ENCODE peak calls at places on chromosomes 2 and 18, in six cellular contexts. One of them, this sample, is unnamed.
A peak's percentile ranks its signal among the peaks of the same experiment; 100 is the strongest.

GRCh38 chr18:57738078-57738477 is 65.0 kb downstream of the ATP8B1 start:
- DNase-seq in GDM1: no peak
- DNase-seq in kidney glomerular epithelial cell: no peak
- DNase-seq in neural crest cell: no peak
- DNase-seq in NCI-H510A treated with DMSO at 0.1 percent for 48 hours: no peak
- DNase-seq in NCI-H2081 treated with DMSO at 0.1 percent for 48 hours: no peak
- DNase-seq in this sample: no peak

GRCh38 chr2:63993871-63994270 is 25.4 kb downstream of the VPS54 start:
- DNase-seq in GDM1: no peak
- DNase-seq in kidney glomerular epithelial cell: no peak
- DNase-seq in neural crest cell: no peak
- DNase-seq in NCI-H510A treated with DMSO at 0.1 percent for 48 hours: no peak
- DNase-seq in NCI-H2081 treated with DMSO at 0.1 percent for 48 hours: no peak
- DNase-seq in this sample: no peak

GRCh38 chr2:64454316-64455030 is 511 bp downstream of the LGALSL start:
- DNase-seq in GDM1: no peak
- DNase-seq in kidney glomerular epithelial cell: peak; percentile 57
- DNase-seq in neural crest cell: peak; percentile 42
- DNase-seq in NCI-H510A treated with DMSO at 0.1 percent for 48 hours: peak; percentile 84
- DNase-seq in NCI-H2081 treated with DMSO at 0.1 percent for 48 hours: no peak
- DNase-seq in this sample: no peak

GRCh38 chr18:2218101-2218500 is 353.2 kb downstream of the METTL4 start:
- DNase-seq in GDM1: no peak
- DNase-seq in kidney glomerular epithelial cell: no peak
- DNase-seq in neural crest cell: no peak
- DNase-seq in NCI-H510A treated with DMSO at 0.1 percent for 48 hours: no peak
- DNase-seq in NCI-H2081 treated with DMSO at 0.1 percent for 48 hours: no peak
- DNase-seq in this sample: no peak

GRCh38 chr2:135903650-135904049 is 27.4 kb upstream of the MCM6 start:
- DNase-seq in GDM1: no peak
- DNase-seq in kidney glomerular epithelial cell: no peak
- DNase-seq in neural crest cell: no peak
- DNase-seq in NCI-H510A treated with DMSO at 0.1 percent for 48 hours: no peak
- DNase-seq in NCI-H2081 treated with DMSO at 0.1 percent for 48 hours: no peak
- DNase-seq in this sample: no peak

GRCh38 chr2:184554736-184555135 is 43.6 kb upstream of the ZNF804A start:
- DNase-seq in GDM1: no peak
- DNase-seq in kidney glomerular epithelial cell: peak; percentile 6
- DNase-seq in neural crest cell: no peak
- DNase-seq in NCI-H510A treated with DMSO at 0.1 percent for 48 hours: no peak
- DNase-seq in NCI-H2081 treated with DMSO at 0.1 percent for 48 hours: no peak
- DNase-seq in this sample: peak; percentile 41

GRCh38 chr2:27857417-27858172 is 32.6 kb downstream of the RBKS start:
- DNase-seq in GDM1: no peak
- DNase-seq in kidney glomerular epithelial cell: peak; percentile 73
- DNase-seq in neural crest cell: no peak
- DNase-seq in NCI-H510A treated with DMSO at 0.1 percent for 48 hours: no peak
- DNase-seq in NCI-H2081 treated with DMSO at 0.1 percent for 48 hours: no peak
- DNase-seq in this sample: peak; percentile 99

GRCh38 chr2:68643011-68643873 is at the start of gene PROKR1:
- DNase-seq in GDM1: no peak
- DNase-seq in kidney glomerular epithelial cell: no peak
- DNase-seq in neural crest cell: peak; percentile 32
- DNase-seq in NCI-H510A treated with DMSO at 0.1 percent for 48 hours: peak; percentile 41
- DNase-seq in NCI-H2081 treated with DMSO at 0.1 percent for 48 hours: no peak
- DNase-seq in this sample: no peak

GRCh38 chr2:203361922-203362321 is 33.7 kb downstream of the ABI2 start:
- DNase-seq in GDM1: no peak
- DNase-seq in kidney glomerular epithelial cell: no peak
- DNase-seq in neural crest cell: no peak
- DNase-seq in NCI-H510A treated with DMSO at 0.1 percent for 48 hours: no peak
- DNase-seq in NCI-H2081 treated with DMSO at 0.1 percent for 48 hours: no peak
- DNase-seq in this sample: no peak

GRCh38 chr2:228079194-228079593 is 102.3 kb downstream of the SPHKAP start:
- DNase-seq in GDM1: no peak
- DNase-seq in kidney glomerular epithelial cell: no peak
- DNase-seq in neural crest cell: no peak
- DNase-seq in NCI-H510A treated with DMSO at 0.1 percent for 48 hours: no peak
- DNase-seq in NCI-H2081 treated with DMSO at 0.1 percent for 48 hours: no peak
- DNase-seq in this sample: no peak

GRCh38 chr2:208101716-208102631 is 22.4 kb downstream of the CRYGD start:
- DNase-seq in GDM1: no peak
- DNase-seq in kidney glomerular epithelial cell: peak; percentile 16
- DNase-seq in neural crest cell: no peak
- DNase-seq in NCI-H510A treated with DMSO at 0.1 percent for 48 hours: peak; percentile 71
- DNase-seq in NCI-H2081 treated with DMSO at 0.1 percent for 48 hours: no peak
- DNase-seq in this sample: peak; percentile 61

GRCh38 chr2:65722028-65722427 is 289.6 kb upstream of the SPRED2 start:
- DNase-seq in GDM1: no peak
- DNase-seq in kidney glomerular epithelial cell: peak; percentile 24
- DNase-seq in neural crest cell: peak; percentile 42
- DNase-seq in NCI-H510A treated with DMSO at 0.1 percent for 48 hours: no peak
- DNase-seq in NCI-H2081 treated with DMSO at 0.1 percent for 48 hours: no peak
- DNase-seq in this sample: no peak

GRCh38 chr18:79540161-79540913 is 139.3 kb upstream of the CTDP1 start:
- DNase-seq in GDM1: no peak
- DNase-seq in kidney glomerular epithelial cell: no peak
- DNase-seq in neural crest cell: no peak
- DNase-seq in NCI-H510A treated with DMSO at 0.1 percent for 48 hours: no peak
- DNase-seq in NCI-H2081 treated with DMSO at 0.1 percent for 48 hours: no peak
- DNase-seq in this sample: no peak

GRCh38 chr2:219912530-219912929 is 285.1 kb downstream of the SLC4A3 start:
- DNase-seq in GDM1: no peak
- DNase-seq in kidney glomerular epithelial cell: peak; percentile 22
- DNase-seq in neural crest cell: no peak
- DNase-seq in NCI-H510A treated with DMSO at 0.1 percent for 48 hours: no peak
- DNase-seq in NCI-H2081 treated with DMSO at 0.1 percent for 48 hours: no peak
- DNase-seq in this sample: peak; percentile 36

GRCh38 chr2:163264376-163264775 is 425.8 kb upstream of the KCNH7 start:
- DNase-seq in GDM1: no peak
- DNase-seq in kidney glomerular epithelial cell: peak; percentile 51
- DNase-seq in neural crest cell: no peak
- DNase-seq in NCI-H510A treated with DMSO at 0.1 percent for 48 hours: no peak
- DNase-seq in NCI-H2081 treated with DMSO at 0.1 percent for 48 hours: no peak
- DNase-seq in this sample: peak; percentile 28

GRCh38 chr2:212022966-212023365 is 515.6 kb downstream of the ERBB4 start:
- DNase-seq in GDM1: no peak
- DNase-seq in kidney glomerular epithelial cell: no peak
- DNase-seq in neural crest cell: no peak
- DNase-seq in NCI-H510A treated with DMSO at 0.1 percent for 48 hours: no peak
- DNase-seq in NCI-H2081 treated with DMSO at 0.1 percent for 48 hours: no peak
- DNase-seq in this sample: no peak

GRCh38 chr2:186771395-186771794 is 77.5 kb downstream of the FAM171B start:
- DNase-seq in GDM1: no peak
- DNase-seq in kidney glomerular epithelial cell: no peak
- DNase-seq in neural crest cell: no peak
- DNase-seq in NCI-H510A treated with DMSO at 0.1 percent for 48 hours: no peak
- DNase-seq in NCI-H2081 treated with DMSO at 0.1 percent for 48 hours: no peak
- DNase-seq in this sample: peak; percentile 60

GRCh38 chr18:33159151-33159550 is 281.4 kb downstream of the CCDC178 start:
- DNase-seq in GDM1: no peak
- DNase-seq in kidney glomerular epithelial cell: no peak
- DNase-seq in neural crest cell: no peak
- DNase-seq in NCI-H510A treated with DMSO at 0.1 percent for 48 hours: no peak
- DNase-seq in NCI-H2081 treated with DMSO at 0.1 percent for 48 hours: no peak
- DNase-seq in this sample: no peak

GRCh38 chr2:2933421-2933820 is 444.2 kb downstream of the EIPR1 start:
- DNase-seq in GDM1: no peak
- DNase-seq in kidney glomerular epithelial cell: no peak
- DNase-seq in neural crest cell: peak; percentile 44
- DNase-seq in NCI-H510A treated with DMSO at 0.1 percent for 48 hours: no peak
- DNase-seq in NCI-H2081 treated with DMSO at 0.1 percent for 48 hours: no peak
- DNase-seq in this sample: no peak

GRCh38 chr2:167249197-167249596 is 360.9 kb downstream of the XIRP2 start:
- DNase-seq in GDM1: no peak
- DNase-seq in kidney glomerular epithelial cell: no peak
- DNase-seq in neural crest cell: no peak
- DNase-seq in NCI-H510A treated with DMSO at 0.1 percent for 48 hours: no peak
- DNase-seq in NCI-H2081 treated with DMSO at 0.1 percent for 48 hours: no peak
- DNase-seq in this sample: peak; percentile 3

GRCh38 chr2:134679740-134680139 is 39.1 kb downstream of the TMEM163 start:
- DNase-seq in GDM1: peak; percentile 63
- DNase-seq in kidney glomerular epithelial cell: no peak
- DNase-seq in neural crest cell: no peak
- DNase-seq in NCI-H510A treated with DMSO at 0.1 percent for 48 hours: no peak
- DNase-seq in NCI-H2081 treated with DMSO at 0.1 percent for 48 hours: no peak
- DNase-seq in this sample: no peak

GRCh38 chr2:193841389-193842150 is 1646.8 kb upstream of the TMEFF2 start:
- DNase-seq in GDM1: no peak
- DNase-seq in kidney glomerular epithelial cell: no peak
- DNase-seq in neural crest cell: no peak
- DNase-seq in NCI-H510A treated with DMSO at 0.1 percent for 48 hours: no peak
- DNase-seq in NCI-H2081 treated with DMSO at 0.1 percent for 48 hours: no peak
- DNase-seq in this sample: no peak

GRCh38 chr18:22703883-22704626 is 229.1 kb upstream of the RBBP8 start:
- DNase-seq in GDM1: no peak
- DNase-seq in kidney glomerular epithelial cell: peak; percentile 72
- DNase-seq in neural crest cell: peak; percentile 4
- DNase-seq in NCI-H510A treated with DMSO at 0.1 percent for 48 hours: no peak
- DNase-seq in NCI-H2081 treated with DMSO at 0.1 percent for 48 hours: peak; percentile 0
- DNase-seq in this sample: peak; percentile 66

GRCh38 chr2:234483568-234484251 is 13.2 kb downstream of the ARL4C start:
- DNase-seq in GDM1: no peak
- DNase-seq in kidney glomerular epithelial cell: no peak
- DNase-seq in neural crest cell: no peak
- DNase-seq in NCI-H510A treated with DMSO at 0.1 percent for 48 hours: no peak
- DNase-seq in NCI-H2081 treated with DMSO at 0.1 percent for 48 hours: no peak
- DNase-seq in this sample: peak; percentile 33

GRCh38 chr2:239201884-239202283 is 198.9 kb downstream of the HDAC4 start:
- DNase-seq in GDM1: no peak
- DNase-seq in kidney glomerular epithelial cell: no peak
- DNase-seq in neural crest cell: no peak
- DNase-seq in NCI-H510A treated with DMSO at 0.1 percent for 48 hours: no peak
- DNase-seq in NCI-H2081 treated with DMSO at 0.1 percent for 48 hours: no peak
- DNase-seq in this sample: no peak

GRCh38 chr2:98382739-98383138 is 36.5 kb downstream of the CNGA3 start:
- DNase-seq in GDM1: no peak
- DNase-seq in kidney glomerular epithelial cell: no peak
- DNase-seq in neural crest cell: no peak
- DNase-seq in NCI-H510A treated with DMSO at 0.1 percent for 48 hours: no peak
- DNase-seq in NCI-H2081 treated with DMSO at 0.1 percent for 48 hours: no peak
- DNase-seq in this sample: no peak

GRCh38 chr2:63344575-63345284 is 243.5 kb downstream of the WDPCP start:
- DNase-seq in GDM1: no peak
- DNase-seq in kidney glomerular epithelial cell: no peak
- DNase-seq in neural crest cell: no peak
- DNase-seq in NCI-H510A treated with DMSO at 0.1 percent for 48 hours: no peak
- DNase-seq in NCI-H2081 treated with DMSO at 0.1 percent for 48 hours: no peak
- DNase-seq in this sample: no peak

GRCh38 chr2:101401316-101401660 is 14.0 kb upstream of the CREG2 start:
- DNase-seq in GDM1: peak; percentile 29
- DNase-seq in kidney glomerular epithelial cell: no peak
- DNase-seq in neural crest cell: no peak
- DNase-seq in NCI-H510A treated with DMSO at 0.1 percent for 48 hours: no peak
- DNase-seq in NCI-H2081 treated with DMSO at 0.1 percent for 48 hours: no peak
- DNase-seq in this sample: peak; percentile 54

GRCh38 chr2:152415811-152416210 is 80.8 kb downstream of the FMNL2 start:
- DNase-seq in GDM1: no peak
- DNase-seq in kidney glomerular epithelial cell: no peak
- DNase-seq in neural crest cell: no peak
- DNase-seq in NCI-H510A treated with DMSO at 0.1 percent for 48 hours: no peak
- DNase-seq in NCI-H2081 treated with DMSO at 0.1 percent for 48 hours: no peak
- DNase-seq in this sample: no peak

GRCh38 chr2:181998045-181998444 is 12.4 kb downstream of the PPP1R1C start:
- DNase-seq in GDM1: no peak
- DNase-seq in kidney glomerular epithelial cell: peak; percentile 4
- DNase-seq in neural crest cell: no peak
- DNase-seq in NCI-H510A treated with DMSO at 0.1 percent for 48 hours: no peak
- DNase-seq in NCI-H2081 treated with DMSO at 0.1 percent for 48 hours: peak; percentile 93
- DNase-seq in this sample: no peak

GRCh38 chr2:63186331-63186730 is 135.7 kb downstream of the OTX1 start:
- DNase-seq in GDM1: no peak
- DNase-seq in kidney glomerular epithelial cell: no peak
- DNase-seq in neural crest cell: no peak
- DNase-seq in NCI-H510A treated with DMSO at 0.1 percent for 48 hours: no peak
- DNase-seq in NCI-H2081 treated with DMSO at 0.1 percent for 48 hours: no peak
- DNase-seq in this sample: peak; percentile 3

GRCh38 chr2:169476459-169476858 is 2.8 kb upstream of the BBS5 start:
- DNase-seq in GDM1: no peak
- DNase-seq in kidney glomerular epithelial cell: no peak
- DNase-seq in neural crest cell: no peak
- DNase-seq in NCI-H510A treated with DMSO at 0.1 percent for 48 hours: no peak
- DNase-seq in NCI-H2081 treated with DMSO at 0.1 percent for 48 hours: no peak
- DNase-seq in this sample: peak; percentile 72